ENCODE peak calls at places on chromosomes 12 and 14, in four cellular contexts. E is GM12891, N is HCT116, A is esophagus muscularis mucosa. B is an unnamed sample.

GRCh38 chr12:113403435-113404415 is at the start of gene SDS:
- DNase-seq in E (no peak), N (no peak), A (no peak), B (peak)

GRCh38 chr12:132030367-132031038 is 80.8 kb downstream of the EP400 start:
- DNase-seq in E (no peak), N (no peak), A (no peak), B (no peak)

GRCh38 chr12:117098361-117099217 is 627 bp downstream of the TESC start:
- DNase-seq in E (peak), N (no peak), A (no peak), B (peak)

GRCh38 chr14:74220991-74221390 is 18.3 kb upstream of the VSX2 start:
- DNase-seq in E (no peak), N (no peak), A (no peak), B (no peak)

GRCh38 chr12:116537149-116537904 is 21.9 kb upstream of the MAP1LC3B2 start:
- DNase-seq in E (no peak), N (no peak), A (no peak), B (peak)

GRCh38 chr14:23013056-23014054 is 3.4 kb upstream of the C14orf93 start:
- DNase-seq in E (no peak), N (no peak), A (no peak), B (no peak)

GRCh38 chr12:92185052-92185451 is 39.4 kb upstream of the BTG1 start:
- DNase-seq in E (no peak), N (no peak), A (no peak), B (no peak)

GRCh38 chr12:106710143-106710893 is 64.2 kb upstream of the RIC8B start:
- DNase-seq in E (no peak), N (no peak), A (no peak), B (no peak)

GRCh38 chr14:75822522-75823288 is 159.1 kb downstream of the TGFB3 start:
- DNase-seq in E (no peak), N (peak), A (no peak), B (no peak)

GRCh38 chr12:9948606-9949286 is 16.6 kb upstream of the CLEC2A start:
- DNase-seq in E (no peak), N (no peak), A (no peak), B (no peak)

GRCh38 chr12:39763894-39764176 is 144.2 kb upstream of the ABCD2 start:
- DNase-seq in E (no peak), N (no peak), A (no peak), B (no peak)

GRCh38 chr12:106054016-106054415 is 84.7 kb downstream of the NUAK1 start:
- DNase-seq in E (no peak), N (no peak), A (peak), B (no peak)

GRCh38 chr12:110355080-110355479 is 48.4 kb downstream of the ANAPC7 start:
- DNase-seq in E (no peak), N (peak), A (no peak), B (no peak)

GRCh38 chr14:101077511-101078074 is 174.1 kb upstream of the RTL1 start:
- DNase-seq in E (no peak), N (no peak), A (peak), B (no peak)

GRCh38 chr12:125888921-125889320 is 823.7 kb downstream of the AACS start:
- DNase-seq in E (no peak), N (no peak), A (no peak), B (no peak)

GRCh38 chr12:26097046-26097878 is 27.6 kb downstream of the BHLHE41 start:
- DNase-seq in E (no peak), N (peak), A (no peak), B (peak)

GRCh38 chr12:89968151-89968699 is 259.6 kb upstream of the ATP2B1 start:
- DNase-seq in E (no peak), N (no peak), A (no peak), B (no peak)

GRCh38 chr12:2009623-2010022 is 5.4 kb upstream of the DCP1B start:
- DNase-seq in E (no peak), N (no peak), A (no peak), B (no peak)

GRCh38 chr12:1102088-1102487 is 111.1 kb downstream of the ERC1 start:
- DNase-seq in E (no peak), N (no peak), A (no peak), B (no peak)

GRCh38 chr14:20427231-20428009 is 8.5 kb downstream of the KLHL33 start:
- DNase-seq in E (peak), N (peak), A (no peak), B (no peak)

GRCh38 chr12:123271182-123271491 is 519 bp downstream of the CDK2AP1 start:
- DNase-seq in E (peak), N (no peak), A (no peak), B (peak)

GRCh38 chr12:93163260-93164036 is 214.3 kb upstream of the NUDT4 start:
- DNase-seq in E (no peak), N (no peak), A (no peak), B (no peak)

GRCh38 chr14:102481791-102482238 is 27.8 kb downstream of the ANKRD9 start:
- DNase-seq in E (no peak), N (peak), A (no peak), B (no peak)

GRCh38 chr12:130634866-130635265 is 81.2 kb downstream of the RIMBP2 start:
- DNase-seq in E (no peak), N (no peak), A (no peak), B (no peak)
- TF ChIP-seq POLR2AphosphoS5 in E (no peak), N (no peak), A (no peak), B (no peak)

DNA sequence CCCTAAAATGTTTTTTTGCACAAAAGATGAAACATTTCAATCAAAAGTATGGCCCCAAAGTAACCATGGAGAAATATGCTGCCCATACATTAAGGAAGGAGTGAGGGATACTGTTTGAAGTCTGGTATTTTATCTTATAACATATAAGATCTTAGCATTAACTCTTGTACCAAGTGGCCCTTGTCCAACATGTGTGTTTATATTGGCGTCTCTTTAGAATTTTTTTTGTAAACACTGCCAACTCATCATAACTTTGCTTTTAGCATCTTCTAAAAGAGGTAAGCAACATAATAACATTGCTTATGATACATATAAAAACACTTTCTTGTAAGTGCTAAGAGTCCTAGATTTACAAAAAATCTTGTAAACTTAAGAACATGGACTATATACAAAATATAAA is 419.7 kb downstream of the ADAMTS20 start:
- DNase-seq in E (no peak), N (no peak), A (no peak), B (no peak)
- TF ChIP-seq POLR2AphosphoS5 in E (no peak), N (no peak), A (no peak), B (no peak)

DNA sequence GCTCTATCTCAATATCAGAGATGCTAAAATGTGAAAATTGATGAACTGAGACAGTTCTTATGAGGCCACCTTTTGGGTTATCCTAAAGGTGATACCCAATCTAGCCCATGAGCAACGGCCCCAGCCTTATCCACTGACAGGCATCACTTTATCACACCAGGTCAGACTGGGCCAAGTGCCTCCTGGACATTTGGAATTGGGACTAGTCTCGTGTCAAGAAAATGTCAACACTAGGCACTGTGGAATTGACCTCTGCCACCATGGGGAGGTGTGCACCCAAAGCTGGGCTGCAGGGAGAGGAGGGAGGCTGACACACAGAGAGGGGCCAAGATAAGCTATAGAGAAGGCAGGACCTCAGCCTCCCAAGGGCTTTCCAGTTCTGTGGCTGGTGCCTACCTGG is 78.5 kb upstream of the ZFP36L1 start:
- DNase-seq in E (no peak), N (no peak), A (no peak), B (no peak)
- TF ChIP-seq POLR2AphosphoS5 in E (no peak), N (no peak), A (no peak), B (no peak)

GRCh38 chr14:31592619-31593018 is 31.4 kb downstream of the NUBPL start:
- DNase-seq in E (no peak), N (no peak), A (no peak), B (no peak)
- TF ChIP-seq POLR2AphosphoS5 in E (no peak), N (no peak), A (no peak), B (no peak)

DNA sequence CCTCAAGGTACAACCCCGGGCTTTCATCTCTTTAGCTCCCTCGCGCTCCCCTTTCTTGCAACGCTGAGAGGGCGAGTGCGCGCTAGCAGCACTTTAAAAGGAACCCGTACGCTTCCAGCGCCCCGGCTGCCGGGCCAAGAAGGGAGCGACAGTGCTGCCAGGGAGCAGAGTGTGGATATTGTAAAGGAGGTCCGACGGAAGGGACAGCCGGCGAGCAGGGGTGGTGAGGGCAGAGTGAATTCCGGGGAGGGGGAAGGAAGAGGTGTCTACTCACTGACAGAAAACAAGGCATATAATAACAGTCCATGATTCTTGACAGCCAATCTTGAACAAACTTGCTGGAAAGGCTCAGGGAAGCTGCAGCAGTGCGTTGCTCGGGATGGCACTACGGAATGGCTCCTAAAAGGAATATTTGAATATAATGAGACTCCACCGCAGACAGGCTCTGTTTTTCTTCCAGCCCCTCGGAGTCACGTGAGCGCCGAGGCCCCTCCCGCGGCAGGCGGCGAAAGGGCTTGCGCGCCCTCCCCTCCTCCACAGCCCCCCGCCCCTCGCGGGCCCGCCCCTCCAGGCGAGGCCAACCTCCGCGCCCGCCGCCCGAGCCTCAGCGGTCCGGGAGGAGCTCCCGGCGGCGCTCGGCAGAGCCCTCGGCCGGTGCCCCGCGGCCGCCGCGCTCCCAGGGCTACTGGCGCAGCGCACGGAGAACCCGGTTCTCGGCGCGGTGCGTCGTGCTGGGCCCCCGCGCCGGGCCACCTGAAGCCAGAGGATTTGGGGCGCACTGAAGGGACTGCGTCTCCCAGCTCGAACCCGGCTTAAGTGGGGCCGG is 3.4 kb downstream of the BMP4 start:
- DNase-seq in E (no peak), N (no peak), A (no peak), B (peak)
- TF ChIP-seq POLR2AphosphoS5 in E (no peak), N (peak), A (peak), B (peak)